ENCODE peak calls at places on chromosome 21, in eight cellular contexts. One of them, this sample, is unnamed.

GRCh38 chr21:36156815-36157670 is at the start of gene DOP1B:
- DNase-seq in ELF-1: no peak
- DNase-seq in GM03348: peak
- DNase-seq in GM20000: no peak
- DNase-seq in AG04450: no peak
- DNase-seq in nephron progenitor cell: no peak
- DNase-seq in activated B cell treated with CpG ODN at 0.5 μM for 24 hours: no peak
- DNase-seq in iPS-NIHi11: peak
- DNase-seq in this sample: peak

GRCh38 chr21:32844653-32845443 is 73.3 kb upstream of the PAXBP1 start:
- DNase-seq in AG04450: no peak
- DNase-seq in activated B cell treated with CpG ODN at 0.5 μM for 24 hours: no peak
- DNase-seq in iPS-NIHi11: no peak
- DNase-seq in GM20000: no peak
- DNase-seq in ELF-1: no peak
- DNase-seq in nephron progenitor cell: no peak
- DNase-seq in GM03348: peak
- DNase-seq in this sample: peak

GRCh38 chr21:42159560-42160110 is 59.3 kb upstream of the ABCG1 start:
- DNase-seq in GM03348: no peak
- DNase-seq in activated B cell treated with CpG ODN at 0.5 μM for 24 hours: no peak
- DNase-seq in iPS-NIHi11: no peak
- DNase-seq in ELF-1: no peak
- DNase-seq in GM20000: no peak
- DNase-seq in AG04450: no peak
- DNase-seq in nephron progenitor cell: no peak
- DNase-seq in this sample: no peak

GRCh38 chr21:45768011-45768740 is 124.7 kb downstream of the PCBP3 start:
- DNase-seq in iPS-NIHi11: no peak
- DNase-seq in GM20000: peak
- DNase-seq in AG04450: no peak
- DNase-seq in nephron progenitor cell: no peak
- DNase-seq in ELF-1: no peak
- DNase-seq in GM03348: peak
- DNase-seq in activated B cell treated with CpG ODN at 0.5 μM for 24 hours: no peak
- DNase-seq in this sample: no peak

GRCh38 chr21:28962465-28962864 is 30.2 kb downstream of the LTN1 start:
- DNase-seq in ELF-1: no peak
- DNase-seq in GM03348: no peak
- DNase-seq in GM20000: no peak
- DNase-seq in iPS-NIHi11: no peak
- DNase-seq in AG04450: no peak
- DNase-seq in nephron progenitor cell: no peak
- DNase-seq in activated B cell treated with CpG ODN at 0.5 μM for 24 hours: no peak
- DNase-seq in this sample: no peak

GRCh38 chr21:44354001-44354405 is 582 bp downstream of the TRPM2 start:
- DNase-seq in GM20000: no peak
- DNase-seq in GM03348: no peak
- DNase-seq in AG04450: no peak
- DNase-seq in iPS-NIHi11: no peak
- DNase-seq in activated B cell treated with CpG ODN at 0.5 μM for 24 hours: no peak
- DNase-seq in nephron progenitor cell: no peak
- DNase-seq in ELF-1: no peak
- DNase-seq in this sample: no peak

GRCh38 chr21:44858791-44859190 is 14.7 kb downstream of the PTTG1IP start:
- DNase-seq in ELF-1: no peak
- DNase-seq in nephron progenitor cell: no peak
- DNase-seq in activated B cell treated with CpG ODN at 0.5 μM for 24 hours: no peak
- DNase-seq in GM03348: no peak
- DNase-seq in AG04450: no peak
- DNase-seq in GM20000: no peak
- DNase-seq in iPS-NIHi11: no peak
- DNase-seq in this sample: no peak

GRCh38 chr21:41121785-41122415 is 46.1 kb upstream of the BACE2 start:
- DNase-seq in AG04450: peak
- DNase-seq in GM03348: peak
- DNase-seq in iPS-NIHi11: peak
- DNase-seq in GM20000: peak
- DNase-seq in activated B cell treated with CpG ODN at 0.5 μM for 24 hours: peak
- DNase-seq in nephron progenitor cell: peak
- DNase-seq in ELF-1: peak
- DNase-seq in this sample: peak

GRCh38 chr21:33383056-33383888 is 19.9 kb upstream of the IFNGR2 start:
- DNase-seq in nephron progenitor cell: no peak
- DNase-seq in AG04450: no peak
- DNase-seq in ELF-1: peak
- DNase-seq in GM03348: peak
- DNase-seq in activated B cell treated with CpG ODN at 0.5 μM for 24 hours: peak
- DNase-seq in GM20000: peak
- DNase-seq in iPS-NIHi11: no peak
- DNase-seq in this sample: no peak